ENCODE peak calls at places on chromosomes 5 and 9, in ten cellular contexts. K is tibial nerve; H is activated CD4-positive, alpha-beta memory T cell treated with anti-CD3 and anti-CD28 coated beads, Interleukin-2, amount 10 ng/mL, durations not matched to agents 7 days and 5 days; L is stimulated activated CD4-positive, alpha-beta T cell treated with anti-CD3 and anti-CD28 coated beads, Interleukin-4, amount 100 ng/mL, for 48 hours; E is effector memory CD8-positive, alpha-beta T cell; U is brain pericyte; J is HT1080; Z is HFFc6; C is CD8-positive, alpha-beta memory T cell; G is NCI-H1092. S is an unnamed sample.

GRCh38 chr9:77708416-77708815 is 60.3 kb upstream of the GNA14 start:
- DNase-seq in C (no peak), Z (peak; percentile 70), U (no peak), J (peak; percentile 50), G (no peak), H (no peak), E (no peak), K (no peak), L (no peak), S (no peak)

GRCh38 chr5:123755587-123756324 is 243.8 kb downstream of the CSNK1G3 start:
- DNase-seq in Z (peak; percentile 82), H (no peak), J (no peak), U (no peak), C (no peak), E (no peak), L (no peak), K (no peak), G (no peak), S (no peak)

GRCh38 chr9:89469003-89469402 is 28.9 kb downstream of the SEMA4D start:
- DNase-seq in H (no peak), E (no peak), Z (no peak), K (no peak), C (no peak), U (no peak), J (no peak), L (no peak), G (no peak), S (no peak)

GRCh38 chr5:157961176-157961575 is 102.2 kb upstream of the CLINT1 start:
- DNase-seq in E (no peak), C (no peak), Z (no peak), K (no peak), J (no peak), G (peak; percentile 67), H (no peak), L (no peak), U (no peak), S (no peak)

GRCh38 chr5:71734141-71734540 is 15.1 kb downstream of the CARTPT start:
- DNase-seq in G (no peak), J (no peak), Z (no peak), C (no peak), H (no peak), K (no peak), E (no peak), U (no peak), L (no peak), S (no peak)

GRCh38 chr5:150672237-150672883 is 11.3 kb downstream of the MYOZ3 start:
- DNase-seq in J (no peak), G (no peak), E (no peak), H (peak; percentile 27), K (peak; percentile 54), L (no peak), U (no peak), Z (no peak), C (no peak), S (no peak)

GRCh38 chr5:177107159-177107558 is 20.4 kb downstream of the FGFR4 start:
- DNase-seq in E (no peak), U (no peak), C (no peak), L (no peak), J (no peak), Z (no peak), G (no peak), K (no peak), H (no peak), S (no peak)

GRCh38 chr5:154583545-154584168 is 105.6 kb upstream of the HAND1 start:
- DNase-seq in U (no peak), H (no peak), L (no peak), G (no peak), E (no peak), K (no peak), Z (no peak), J (no peak), C (no peak), S (no peak)

GRCh38 chr9:128271112-128271511 is 4.7 kb downstream of the GOLGA2 start:
- DNase-seq in G (no peak), H (no peak), U (no peak), K (no peak), J (no peak), C (no peak), E (no peak), L (no peak), Z (no peak), S (no peak)

GRCh38 chr9:69546265-69546664 is 125.9 kb downstream of the APBA1 start:
- DNase-seq in G (peak; percentile 33), L (no peak), U (no peak), H (no peak), C (no peak), E (no peak), K (no peak), Z (peak; percentile 15), J (peak; percentile 11), S (no peak)

GRCh38 chr5:138338411-138339085 is 482 bp downstream of the FAM53C start:
- DNase-seq in J (no peak), G (no peak), C (no peak), K (no peak), L (no peak), U (no peak), H (no peak), Z (no peak), E (peak; percentile 11), S (no peak)

GRCh38 chr9:130243015-130243881 is 22.3 kb upstream of the HMCN2 start:
- DNase-seq in L (peak; percentile 77), G (peak; percentile 66), E (peak; percentile 84), C (peak; percentile 84), Z (no peak), K (peak; percentile 93), U (no peak), H (peak; percentile 84), J (no peak), S (peak; percentile 21)

GRCh38 chr5:135826221-135826525 is 8.3 kb upstream of the SLC25A48 start:
- DNase-seq in E (no peak), U (no peak), G (no peak), J (no peak), Z (no peak), H (no peak), L (no peak), K (no peak), C (no peak), S (no peak)

GRCh38 chr9:80995759-80996158 is 693.6 kb downstream of the TLE1 start:
- DNase-seq in E (no peak), H (no peak), L (no peak), C (no peak), Z (peak; percentile 38), J (peak; percentile 25), K (no peak), U (no peak), G (no peak), S (no peak)

S was measured in MV-4-11.